ENCODE peak calls at places on chromosomes 1 and 21, in five cellular contexts. V, L, F, O and P are unnamed samples.

GRCh38 chr1:160837558-160838205 is 25.0 kb downstream of the CD244 start:
- DNase-seq in V (peak), O (peak), L (peak), F (no peak), P (peak)

GRCh38 chr1:236692128-236692527 is 5.8 kb downstream of the ACTN2 start:
- DNase-seq in L (no peak), F (no peak), O (no peak), V (no peak), P (no peak)

GRCh38 chr1:209800984-209801834 is 4.7 kb downstream of the IRF6 start:
- DNase-seq in L (peak), O (no peak), V (no peak), F (peak), P (no peak)

GRCh38 chr1:96865731-96866684 is 144.4 kb downstream of the PTBP2 start:
- DNase-seq in O (no peak), V (no peak), F (peak), L (peak), P (peak)

GRCh38 chr1:246695136-246695535 is 29.1 kb upstream of the SCCPDH start:
- DNase-seq in F (peak), O (no peak), V (no peak), L (peak), P (peak)

GRCh38 chr1:114535401-114535800 is 24.4 kb upstream of the TRIM33 start:
- DNase-seq in F (no peak), V (no peak), O (no peak), L (no peak), P (no peak)

GRCh38 chr1:16498573-16499359 is 15.3 kb downstream of the RNU1-1 start:
- DNase-seq in V (peak), L (peak), F (peak), O (peak), P (peak)

GRCh38 chr1:30934613-30935012 is 26.1 kb upstream of the SDC3 start:
- DNase-seq in F (no peak), V (no peak), L (no peak), O (no peak), P (no peak)

GRCh38 chr1:212466913-212467650 is 34.4 kb downstream of the NENF start:
- DNase-seq in V (no peak), F (no peak), O (no peak), L (no peak), P (no peak)

GRCh38 chr21:35014302-35015044 is 34.6 kb downstream of the RUNX1 start:
- DNase-seq in L (no peak), F (no peak), O (no peak), V (no peak), P (no peak)

GRCh38 chr1:241888232-241888631 is 40.2 kb downstream of the EXO1 start:
- DNase-seq in F (peak), O (no peak), L (peak), V (no peak), P (peak)

GRCh38 chr1:246658567-246658966 is 65.6 kb upstream of the SCCPDH start:
- DNase-seq in F (peak), O (no peak), L (no peak), V (no peak), P (no peak)

GRCh38 chr1:153749408-153750005 is 21.7 kb downstream of the INTS3 start:
- DNase-seq in L (peak), O (peak), V (peak), F (peak), P (peak)

GRCh38 chr1:117128323-117129079 is 7.0 kb upstream of the TRIM45 start:
- DNase-seq in V (peak), F (peak), O (no peak), L (peak), P (peak)

GRCh38 chr1:170675825-170676224 is 11.9 kb downstream of the PRRX1 start:
- DNase-seq in L (peak), V (no peak), F (no peak), O (no peak), P (no peak)

GRCh38 chr1:13775446-13775845 is 75.5 kb downstream of the PRDM2 start:
- DNase-seq in L (peak), V (no peak), F (peak), O (no peak), P (no peak)

GRCh38 chr21:25963186-25963585 is 207.4 kb downstream of the APP start:
- DNase-seq in F (peak), V (peak), L (peak), O (no peak), P (peak)

GRCh38 chr1:33612877-33613487 is 140.5 kb downstream of the ZSCAN20 start:
- DNase-seq in V (peak), F (peak), O (no peak), L (peak), P (peak)

GRCh38 chr1:91885331-91885715 is 628 bp downstream of the TGFBR3 start:
- DNase-seq in F (peak), L (peak), V (peak), O (peak), P (no peak)

GRCh38 chr1:26533951-26534514 is 4.5 kb downstream of the RPS6KA1 start:
- DNase-seq in F (no peak), V (no peak), L (no peak), O (no peak), P (no peak)

GRCh38 chr1:218643281-218643680 is 298.1 kb downstream of the TGFB2 start:
- DNase-seq in O (no peak), V (no peak), L (no peak), F (no peak), P (no peak)

GRCh38 chr1:179757958-179758357 is 14.9 kb downstream of the FAM163A start:
- DNase-seq in O (no peak), F (no peak), V (no peak), L (no peak), P (no peak)

GRCh38 chr1:165531021-165531420 is 12.8 kb upstream of the LRRC52 start:
- DNase-seq in L (no peak), F (no peak), O (no peak), V (peak), P (no peak)

GRCh38 chr1:30525980-30526651 is 197.3 kb downstream of the MATN1 start:
- DNase-seq in V (peak), L (peak), F (peak), O (peak), P (peak)

GRCh38 chr1:58885998-58886397 is 102.2 kb upstream of the JUN start:
- DNase-seq in F (peak), L (peak), O (peak), V (no peak), P (peak)

GRCh38 chr1:161484613-161485012 is 20.6 kb upstream of the FCGR2A start:
- DNase-seq in F (peak), L (peak), O (no peak), V (no peak), P (no peak)

GRCh38 chr1:97186381-97186780 is 464.8 kb downstream of the PTBP2 start:
- DNase-seq in V (peak), O (no peak), L (peak), F (peak), P (peak)

GRCh38 chr1:226863446-226863845 is 7.0 kb upstream of the PSEN2 start:
- DNase-seq in F (peak), O (no peak), L (peak), V (no peak), P (peak)

GRCh38 chr1:162954824-162955223 is 93.8 kb upstream of the CCDC190 start:
- DNase-seq in L (peak), F (peak), V (no peak), O (no peak), P (no peak)

GRCh38 chr1:15956150-15956549 is 19.8 kb downstream of the ZBTB17 start:
- DNase-seq in F (peak), O (no peak), L (peak), V (no peak), P (no peak)

GRCh38 chr1:46703927-46704641 is 14.8 kb downstream of the EFCAB14 start:
- DNase-seq in V (no peak), F (no peak), L (no peak), O (no peak), P (no peak)